ENCODE peak calls at places on chromosomes 1 and 21, in nine cellular contexts. P, X, A, C, I, N, Q, W and J are unnamed samples.

GRCh38 chr1:153608089-153608672 is 4.8 kb downstream of the S100A16 start:
- DNase-seq in P (no peak), X (no peak), A (no peak), C (no peak), I (no peak), N (peak), Q (no peak), W (no peak), J (no peak)

GRCh38 chr1:190320952-190321351 is 156.7 kb downstream of the BRINP3 start:
- DNase-seq in P (no peak), X (no peak), A (no peak), C (no peak), I (no peak), N (peak), Q (no peak), W (no peak), J (no peak)

GRCh38 chr21:35475768-35476167 is 426.7 kb upstream of the RUNX1 start:
- DNase-seq in P (no peak), X (no peak), A (no peak), C (no peak), I (no peak), N (peak), Q (peak), W (no peak), J (no peak)

GRCh38 chr1:213987876-213988638 is at the start of gene PROX1:
- DNase-seq in P (peak), X (peak), A (peak), C (peak), I (peak), N (peak), Q (peak), W (peak), J (no peak)

GRCh38 chr1:184228558-184228957 is 158.3 kb upstream of the C1orf21 start:
- DNase-seq in P (no peak), X (no peak), A (no peak), C (no peak), I (no peak), N (no peak), Q (no peak), W (no peak), J (no peak)

GRCh38 chr1:163399976-163400375 is 78.2 kb downstream of the NUF2 start:
- DNase-seq in P (no peak), X (no peak), A (no peak), C (no peak), I (no peak), N (no peak), Q (no peak), W (no peak), J (no peak)

GRCh38 chr21:17725339-17725738 is 93.8 kb downstream of the C21orf91 start:
- DNase-seq in P (no peak), X (no peak), A (no peak), C (no peak), I (no peak), N (peak), Q (no peak), W (no peak), J (no peak)

GRCh38 chr1:109802136-109802900 is 38.6 kb upstream of the EPS8L3 start:
- DNase-seq in P (no peak), X (no peak), A (no peak), C (peak), I (no peak), N (no peak), Q (no peak), W (no peak), J (no peak)

GRCh38 chr1:43444151-43444826 is 9.4 kb downstream of the HYI start:
- DNase-seq in P (no peak), X (no peak), A (peak), C (no peak), I (no peak), N (no peak), Q (no peak), W (no peak), J (no peak)

GRCh38 chr1:31792116-31792515 is 23.7 kb downstream of the SPOCD1 start:
- DNase-seq in P (no peak), X (peak), A (no peak), C (peak), I (no peak), N (no peak), Q (no peak), W (no peak), J (peak)

GRCh38 chr1:151369621-151370048 is 2.9 kb downstream of the SELENBP1 start:
- DNase-seq in P (no peak), X (no peak), A (peak), C (no peak), I (no peak), N (no peak), Q (no peak), W (no peak), J (no peak)

GRCh38 chr1:203278087-203278884 is 27.0 kb upstream of the BTG2 start:
- DNase-seq in P (peak), X (peak), A (peak), C (peak), I (no peak), N (peak), Q (peak), W (peak), J (no peak)

GRCh38 chr1:212814989-212815388 is 23.3 kb downstream of the TATDN3 start:
- DNase-seq in P (no peak), X (no peak), A (no peak), C (no peak), I (no peak), N (no peak), Q (peak), W (no peak), J (no peak)

GRCh38 chr1:108043712-108044111 is 78.7 kb upstream of the VAV3 start:
- DNase-seq in P (no peak), X (no peak), A (no peak), C (no peak), I (no peak), N (no peak), Q (no peak), W (no peak), J (no peak)

GRCh38 chr21:45074048-45074817 is at the start of gene ADARB1:
- DNase-seq in P (peak), X (no peak), A (peak), C (peak), I (peak), N (peak), Q (peak), W (no peak), J (no peak)

GRCh38 chr21:42669069-42669468 is 15.6 kb downstream of the PDE9A start:
- DNase-seq in P (peak), X (no peak), A (no peak), C (no peak), I (no peak), N (no peak), Q (peak), W (no peak), J (no peak)
- TF ChIP-seq CTCF in P (peak), X (no peak), A (peak), C (peak), I (no peak), N (no peak), Q (peak), W (no peak), J (peak)

GRCh38 chr21:28521932-28522826 is 470.5 kb downstream of the LTN1 start:
- DNase-seq in P (no peak), X (no peak), A (no peak), C (no peak), I (no peak), N (peak), Q (peak), W (no peak), J (no peak)
- TF ChIP-seq CTCF in P (peak), X (no peak), A (no peak), C (no peak), I (no peak), N (peak), Q (peak), W (peak), J (peak)

DNA sequence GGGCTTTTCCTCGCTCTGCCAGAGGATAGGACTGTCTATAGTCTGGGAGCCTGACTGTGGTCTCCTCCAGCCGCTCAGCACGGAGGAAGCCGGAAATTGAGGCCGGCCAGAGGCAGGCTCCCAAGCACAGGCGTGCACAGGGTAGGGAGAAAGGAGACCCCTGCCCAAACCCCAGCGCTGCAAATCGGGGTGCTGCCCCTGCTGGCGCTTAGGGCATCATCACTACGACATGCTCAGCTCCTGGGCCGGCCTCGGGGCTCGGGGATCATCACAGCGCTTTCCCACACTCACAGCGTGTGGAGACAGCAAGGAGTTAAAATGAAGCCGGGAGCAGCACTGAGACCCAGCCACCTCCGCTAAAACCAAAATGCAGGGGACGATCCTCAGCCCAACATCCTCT is 62.8 kb upstream of the ARHGEF16 start:
- DNase-seq in P (no peak), X (no peak), A (no peak), C (no peak), I (no peak), N (no peak), Q (no peak), W (no peak), J (no peak)
- TF ChIP-seq CTCF in P (no peak), X (no peak), A (no peak), C (no peak), I (no peak), N (no peak), Q (no peak), W (no peak), J (no peak)

DNA sequence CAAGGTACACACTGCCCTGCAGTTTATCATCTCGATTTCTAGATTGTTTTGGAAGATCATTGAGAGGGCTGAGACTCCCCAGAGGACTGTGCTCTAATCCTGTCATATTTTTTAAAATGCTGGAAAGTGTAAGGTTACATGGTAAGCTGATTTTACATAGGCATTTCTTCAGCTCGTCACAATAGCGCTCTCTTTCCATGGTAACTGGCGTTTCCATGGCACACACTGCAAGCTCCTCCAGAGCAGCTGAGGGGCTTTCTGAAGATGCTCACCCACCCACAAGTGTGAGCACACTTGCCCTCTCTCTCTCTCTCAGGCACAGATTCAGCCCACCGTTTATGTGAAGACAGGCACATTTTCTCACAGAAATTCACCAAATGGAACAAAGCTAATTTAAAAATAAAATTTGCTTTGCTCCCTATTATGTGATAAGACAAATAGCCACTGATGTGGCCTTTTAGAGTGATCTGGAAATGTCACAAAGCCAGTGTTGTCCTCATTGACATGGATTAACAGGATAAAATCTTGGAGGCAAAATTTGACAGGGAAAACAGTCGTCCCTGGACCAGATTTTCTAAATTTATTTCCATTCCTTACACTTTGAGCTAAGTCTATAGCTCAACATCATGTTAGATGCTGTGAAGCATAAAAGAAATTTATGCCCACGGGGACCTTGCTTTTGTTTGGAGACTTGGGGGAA is 421.5 kb downstream of the RWDD3 start:
- DNase-seq in P (no peak), X (no peak), A (no peak), C (no peak), I (no peak), N (no peak), Q (no peak), W (no peak), J (no peak)
- TF ChIP-seq CTCF in P (no peak), X (no peak), A (no peak), C (no peak), I (no peak), N (no peak), Q (no peak), W (no peak), J (no peak)

DNA sequence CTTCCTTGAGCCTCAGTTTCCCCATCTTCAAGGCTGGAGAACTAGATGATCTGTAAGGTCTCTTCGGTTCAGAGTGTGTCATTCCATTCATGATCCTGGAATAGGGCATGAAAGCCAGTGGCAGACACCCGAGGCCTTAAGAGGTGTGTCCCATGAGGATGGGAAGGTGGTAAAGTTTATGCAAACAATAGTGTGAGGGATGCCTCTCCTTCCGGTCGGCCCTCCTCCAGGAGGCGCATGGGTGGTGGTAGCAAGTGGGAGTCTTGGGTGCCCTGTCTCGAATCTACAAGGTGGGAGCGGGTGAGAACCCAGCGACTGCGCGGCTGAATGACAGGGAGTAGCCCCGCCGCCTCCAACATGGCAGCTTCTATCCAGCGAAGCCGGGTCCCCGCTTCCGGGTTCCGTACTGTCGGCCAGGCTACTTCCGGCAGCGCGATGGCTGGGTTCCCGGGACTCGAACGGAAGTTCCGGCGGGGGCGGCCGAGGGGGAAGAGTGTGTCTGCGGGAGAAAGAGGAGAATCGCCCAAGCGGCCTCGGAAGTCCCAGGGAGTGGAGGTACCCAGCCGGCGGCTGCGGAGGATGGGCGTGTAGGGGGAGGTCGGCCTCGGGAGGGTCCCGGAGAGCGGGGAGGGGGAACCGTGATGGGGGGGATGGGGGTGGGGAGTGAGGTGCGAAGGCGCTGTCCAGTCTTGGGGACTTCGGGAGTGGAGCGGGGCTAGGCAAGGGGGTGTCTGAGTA is at the start of gene LYPLA2:
- DNase-seq in P (peak), X (peak), A (peak), C (peak), I (peak), N (peak), Q (peak), W (peak), J (peak)
- TF ChIP-seq CTCF in P (no peak), X (no peak), A (no peak), C (no peak), I (no peak), N (no peak), Q (no peak), W (no peak), J (no peak)

GRCh38 chr1:25168193-25169071 is 63.9 kb downstream of the SYF2 start:
- DNase-seq in P (no peak), X (no peak), A (peak), C (no peak), I (no peak), N (no peak), Q (no peak), W (no peak), J (no peak)
- TF ChIP-seq CTCF in P (no peak), X (no peak), A (no peak), C (peak), I (no peak), N (no peak), Q (no peak), W (peak), J (no peak)

GRCh38 chr1:3135746-3136455 is 66.9 kb downstream of the PRDM16 start:
- DNase-seq in P (no peak), X (no peak), A (no peak), C (peak), I (no peak), N (no peak), Q (no peak), W (no peak), J (no peak)
- TF ChIP-seq CTCF in P (no peak), X (no peak), A (no peak), C (no peak), I (no peak), N (no peak), Q (no peak), W (no peak), J (no peak)